ENCODE peak calls at places on chromosome 21, in four cellular contexts. F, D, V and M are unnamed samples.

GRCh38 chr21:42724226-42724920 is 71.0 kb downstream of the PDE9A start:
- DNase-seq in F (no peak), D (no peak), V (no peak), M (no peak)

GRCh38 chr21:29676395-29676794 is 263.4 kb downstream of the GRIK1 start:
- DNase-seq in F (no peak), D (no peak), V (no peak), M (no peak)

GRCh38 chr21:44012474-44013379 is 618 bp downstream of the TRAPPC10 start:
- DNase-seq in F (peak), D (peak), V (peak), M (no peak)

GRCh38 chr21:17512245-17513213 is at the start of gene CXADR:
- DNase-seq in F (peak), D (peak), V (peak), M (peak)

GRCh38 chr21:37207441-37208009 is 59.6 kb downstream of the VPS26C start:
- DNase-seq in F (no peak), D (no peak), V (no peak), M (peak)

GRCh38 chr21:38486705-38487104 is 11.6 kb downstream of the ERG start:
- DNase-seq in F (no peak), D (no peak), V (no peak), M (no peak)

GRCh38 chr21:15003463-15004135 is 61.2 kb downstream of the NRIP1 start:
- DNase-seq in F (no peak), D (no peak), V (peak), M (peak)

GRCh38 chr21:46634966-46635323 is 529 bp upstream of the PRMT2 start:
- DNase-seq in F (peak), D (no peak), V (peak), M (peak)

GRCh38 chr21:45322960-45323461 is 35.3 kb upstream of the POFUT2 start:
- DNase-seq in F (no peak), D (no peak), V (no peak), M (no peak)

GRCh38 chr21:34599534-34600101 is 15.3 kb downstream of the RCAN1 start:
- DNase-seq in F (peak), D (no peak), V (no peak), M (no peak)

GRCh38 chr21:46078322-46078981 is 19.5 kb upstream of the COL6A2 start:
- DNase-seq in F (no peak), D (no peak), V (no peak), M (no peak)

GRCh38 chr21:27646691-27647090 is 679.8 kb upstream of the ADAMTS5 start:
- DNase-seq in F (no peak), D (no peak), V (no peak), M (no peak)

GRCh38 chr21:14418920-14419319 is 36.0 kb upstream of the HSPA13 start:
- DNase-seq in F (no peak), D (no peak), V (no peak), M (no peak)

GRCh38 chr21:29297483-29298347 is 1.0 kb upstream of the BACH1 start:
- DNase-seq in F (no peak), D (no peak), V (no peak), M (peak)